ENCODE peak calls at places on chromosomes 5 and 9, in four cellular contexts. One of them, this sample, is unnamed. For H3K9me3, H4K20me1 and H3K27me3, the result is how much of the 10 kb centered on the place peaks cover.

GRCh38 chr9:124389146-124389939 is 25.9 kb downstream of the PSMB7 start:
- DNase-seq in fibroblast of lung: no peak
- DNase-seq in astrocyte: no peak
- DNase-seq in neural progenitor cell: no peak
- DNase-seq in this sample: no peak

GRCh38 chr5:171667341-171668096 is 118.1 kb upstream of the SMIM23 start:
- DNase-seq in fibroblast of lung: peak
- DNase-seq in neural progenitor cell: peak
- DNase-seq in astrocyte: peak
- DNase-seq in this sample: peak

GRCh38 chr5:73422164-73422563 is 26.4 kb downstream of the FOXD1 start:
- DNase-seq in fibroblast of lung: no peak
- DNase-seq in neural progenitor cell: no peak
- DNase-seq in astrocyte: no peak
- DNase-seq in this sample: no peak

GRCh38 chr5:17217421-17218352 is at the start of gene BASP1:
- DNase-seq in fibroblast of lung: peak
- DNase-seq in astrocyte: peak
- DNase-seq in neural progenitor cell: peak
- DNase-seq in this sample: peak

GRCh38 chr5:141826674-141827073 is 51.5 kb downstream of the PCDH1 start:
- DNase-seq in fibroblast of lung: no peak
- DNase-seq in astrocyte: no peak
- DNase-seq in neural progenitor cell: no peak
- DNase-seq in this sample: no peak

GRCh38 chr9:9670454-9670853 is 942.3 kb downstream of the PTPRD start:
- DNase-seq in neural progenitor cell: no peak
- DNase-seq in fibroblast of lung: no peak
- DNase-seq in astrocyte: no peak
- DNase-seq in this sample: no peak

GRCh38 chr9:119284118-119284517 is 85.1 kb downstream of the BRINP1 start:
- DNase-seq in fibroblast of lung: peak
- DNase-seq in neural progenitor cell: peak
- DNase-seq in astrocyte: peak
- DNase-seq in this sample: no peak

GRCh38 chr9:37364751-37365360 is 57.6 kb upstream of the GRHPR start:
- DNase-seq in astrocyte: no peak
- DNase-seq in neural progenitor cell: no peak
- DNase-seq in fibroblast of lung: no peak
- DNase-seq in this sample: no peak

GRCh38 chr9:21252727-21253547 is 13.1 kb upstream of the IFNA14 start:
- DNase-seq in neural progenitor cell: peak
- DNase-seq in fibroblast of lung: peak
- DNase-seq in astrocyte: peak
- DNase-seq in this sample: peak

GRCh38 chr5:10724799-10725507 is 36.1 kb downstream of the DAP start:
- DNase-seq in neural progenitor cell: no peak
- DNase-seq in fibroblast of lung: peak
- DNase-seq in astrocyte: peak
- DNase-seq in this sample: peak

GRCh38 chr5:1161108-1161831 is 40.1 kb upstream of the SLC6A19 start:
- DNase-seq in astrocyte: no peak
- DNase-seq in fibroblast of lung: peak
- DNase-seq in neural progenitor cell: no peak
- DNase-seq in this sample: peak

GRCh38 chr9:137986268-137987099 is 108.9 kb downstream of the CACNA1B start:
- DNase-seq in astrocyte: no peak
- DNase-seq in neural progenitor cell: no peak
- DNase-seq in fibroblast of lung: no peak
- DNase-seq in this sample: no peak

GRCh38 chr5:106730506-106730905 is 940.2 kb downstream of the EFNA5 start:
- DNase-seq in fibroblast of lung: no peak
- DNase-seq in neural progenitor cell: no peak
- DNase-seq in astrocyte: no peak
- DNase-seq in this sample: no peak

GRCh38 chr5:89932771-89933181 is 476.8 kb downstream of the CETN3 start:
- DNase-seq in fibroblast of lung: peak
- DNase-seq in neural progenitor cell: no peak
- DNase-seq in astrocyte: peak
- DNase-seq in this sample: no peak

DNA sequence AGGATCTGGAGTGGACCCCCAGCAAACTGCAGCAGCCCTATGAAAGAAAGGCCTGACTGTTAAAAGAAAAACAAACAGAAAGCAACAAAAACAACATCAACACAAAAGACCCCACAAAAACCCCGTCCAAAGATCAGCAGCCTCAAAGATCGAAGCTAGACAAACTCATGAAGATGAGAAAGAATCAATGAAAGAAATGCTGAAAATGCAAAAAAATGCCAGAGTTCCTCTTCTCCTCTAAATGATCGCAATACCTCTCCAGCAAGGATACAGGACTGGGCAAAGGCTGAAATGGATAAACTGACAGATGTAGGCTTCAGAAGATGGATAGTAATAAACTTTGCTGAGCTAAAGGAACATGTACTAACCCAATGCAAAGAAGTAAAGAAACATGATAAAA is 526.3 kb upstream of the DAB2 start:
- DNase-seq in neural progenitor cell: no peak
- DNase-seq in fibroblast of lung: no peak
- DNase-seq in astrocyte: no peak
- DNase-seq in this sample: no peak
- H3K9me3 ChIP-seq in neural progenitor cell: under half
- H3K9me3 ChIP-seq in fibroblast of lung: under half
- H3K9me3 ChIP-seq in astrocyte: under half
- H3K9me3 ChIP-seq in this sample: under half

GRCh38 chr5:61417345-61417744 is 85.3 kb downstream of the ZSWIM6 start:
- DNase-seq in neural progenitor cell: no peak
- DNase-seq in fibroblast of lung: no peak
- DNase-seq in astrocyte: no peak
- DNase-seq in this sample: no peak
- H4K20me1 ChIP-seq in neural progenitor cell: half or more
- H4K20me1 ChIP-seq in fibroblast of lung: under half
- H4K20me1 ChIP-seq in astrocyte: half or more
- H4K20me1 ChIP-seq in this sample: under half

GRCh38 chr5:61765471-61765870 is 433.4 kb downstream of the ZSWIM6 start:
- DNase-seq in neural progenitor cell: no peak
- DNase-seq in fibroblast of lung: no peak
- DNase-seq in astrocyte: no peak
- DNase-seq in this sample: no peak

GRCh38 chr5:61767231-61768080 is 435.4 kb downstream of the ZSWIM6 start:
- DNase-seq in astrocyte: no peak
- DNase-seq in neural progenitor cell: no peak
- DNase-seq in fibroblast of lung: no peak
- DNase-seq in this sample: no peak

GRCh38 chr5:61766141-61766540 is 434.1 kb downstream of the ZSWIM6 start:
- DNase-seq in astrocyte: no peak
- DNase-seq in neural progenitor cell: no peak
- DNase-seq in fibroblast of lung: no peak
- DNase-seq in this sample: no peak

GRCh38 chr5:61768692-61769281 is 436.7 kb downstream of the ZSWIM6 start:
- DNase-seq in fibroblast of lung: peak
- DNase-seq in neural progenitor cell: peak
- DNase-seq in astrocyte: no peak
- DNase-seq in this sample: peak

DNA sequence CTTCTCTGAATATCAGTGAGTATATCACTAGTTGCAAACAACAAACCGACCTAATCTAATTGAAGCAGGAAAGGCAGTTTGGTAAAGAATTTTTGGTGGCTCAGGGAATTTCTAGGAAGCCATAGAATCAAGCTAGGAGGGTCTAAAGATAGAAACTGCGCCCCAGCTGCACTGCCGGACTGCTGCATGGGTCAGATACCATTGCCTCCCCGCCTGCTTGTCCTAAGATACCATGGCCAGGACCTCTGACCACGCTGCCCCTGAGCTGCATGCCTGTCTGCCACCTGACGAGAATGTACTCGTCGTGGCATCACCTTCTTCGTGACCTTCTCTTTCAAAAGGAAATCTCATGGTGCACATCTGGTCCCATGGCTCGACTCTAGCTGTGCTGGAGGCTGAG is 439.0 kb downstream of the ZSWIM6 start:
- DNase-seq in neural progenitor cell: no peak
- DNase-seq in fibroblast of lung: no peak
- DNase-seq in astrocyte: no peak
- DNase-seq in this sample: no peak
- H3K27me3 ChIP-seq in neural progenitor cell: under half
- H3K27me3 ChIP-seq in fibroblast of lung: under half
- H3K27me3 ChIP-seq in astrocyte: under half
- H3K27me3 ChIP-seq in this sample: under half

GRCh38 chr9:102114557-102114956 is 376.1 kb upstream of the GRIN3A start:
- DNase-seq in astrocyte: no peak
- DNase-seq in neural progenitor cell: no peak
- DNase-seq in fibroblast of lung: no peak
- DNase-seq in this sample: no peak

GRCh38 chr9:102113191-102113590 is 374.7 kb upstream of the GRIN3A start:
- DNase-seq in fibroblast of lung: no peak
- DNase-seq in astrocyte: no peak
- DNase-seq in neural progenitor cell: no peak
- DNase-seq in this sample: no peak
- H3K9me3 ChIP-seq in fibroblast of lung: under half
- H3K9me3 ChIP-seq in astrocyte: under half
- H3K9me3 ChIP-seq in neural progenitor cell: under half
- H3K9me3 ChIP-seq in this sample: under half

GRCh38 chr9:133974631-133975341 is 17.3 kb downstream of the VAV2 start:
- DNase-seq in neural progenitor cell: no peak
- DNase-seq in fibroblast of lung: no peak
- DNase-seq in astrocyte: no peak
- DNase-seq in this sample: no peak
- H4K20me1 ChIP-seq in neural progenitor cell: half or more
- H4K20me1 ChIP-seq in fibroblast of lung: under half
- H4K20me1 ChIP-seq in astrocyte: half or more
- H4K20me1 ChIP-seq in this sample: half or more

DNA sequence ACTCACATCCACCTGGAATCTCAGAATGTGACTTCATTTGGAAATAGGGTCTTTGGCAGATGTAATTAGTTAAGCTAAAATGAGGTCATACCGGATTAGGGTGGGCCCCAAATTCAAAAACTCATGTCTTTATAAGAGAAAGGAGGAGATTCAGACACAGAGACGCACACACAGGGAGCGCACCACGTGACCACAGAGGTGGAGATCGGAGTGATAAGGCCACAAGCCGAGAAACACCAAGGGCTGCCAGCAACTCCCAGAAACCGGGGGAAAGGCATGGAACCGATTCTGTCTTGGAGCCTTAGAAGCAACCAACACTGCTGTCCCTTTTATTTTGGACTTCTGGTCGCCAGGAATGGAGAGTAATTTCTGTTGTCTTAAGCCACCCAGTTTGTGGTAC is 31.8 kb upstream of the LMX1B start:
- DNase-seq in astrocyte: no peak
- DNase-seq in fibroblast of lung: no peak
- DNase-seq in neural progenitor cell: no peak
- DNase-seq in this sample: no peak
- H3K27me3 ChIP-seq in astrocyte: under half
- H3K27me3 ChIP-seq in fibroblast of lung: under half
- H3K27me3 ChIP-seq in neural progenitor cell: under half
- H3K27me3 ChIP-seq in this sample: under half